ENCODE peak calls at places on chromosomes 12 and 14, in four cellular contexts. A is GM12878, X is HL-60, V is K562. P is an unnamed sample.

GRCh38 chr12:4849024-4849594 is 60.6 kb upstream of the KCNA1 start:
- DNase-seq in A (no peak), V (peak; percentile 31), X (no peak), P (no peak)

GRCh38 chr12:32400866-32401265 is 1.5 kb downstream of the FGD4 start:
- DNase-seq in V (no peak), A (no peak), X (no peak), P (no peak)

GRCh38 chr14:47102472-47102871 is 450.9 kb upstream of the RPL10L start:
- DNase-seq in A (no peak), X (no peak), V (no peak), P (no peak)

GRCh38 chr14:93200553-93200952 is 6.3 kb downstream of the GON7 start:
- DNase-seq in X (no peak), A (no peak), V (no peak), P (no peak)

GRCh38 chr12:40672650-40673319 is 19.5 kb upstream of the CNTN1 start:
- DNase-seq in X (no peak), A (no peak), V (no peak), P (no peak)

GRCh38 chr12:103301642-103302620 is 193.8 kb downstream of the C12orf42 start:
- DNase-seq in V (no peak), A (no peak), X (no peak), P (no peak)

GRCh38 chr14:76947078-76947837 is 81.2 kb downstream of the IRF2BPL start:
- DNase-seq in X (no peak), V (peak; percentile 81), A (peak; percentile 67), P (peak; percentile 85)

GRCh38 chr12:108305520-108305919 is 33.6 kb downstream of the CMKLR1 start:
- DNase-seq in V (peak; percentile 43), X (no peak), A (no peak), P (no peak)

GRCh38 chr12:91332305-91332704 is 149.7 kb upstream of the DCN start:
- DNase-seq in V (no peak), A (no peak), X (no peak), P (no peak)

GRCh38 chr14:105290598-105291356 is 10.0 kb downstream of the BRF1 start:
- DNase-seq in V (no peak), X (peak; percentile 44), A (no peak), P (no peak)

GRCh38 chr14:105287249-105288102 is 13.3 kb downstream of the BRF1 start:
- DNase-seq in V (no peak), A (no peak), X (no peak), P (no peak)

GRCh38 chr14:105294142-105294597 is 6.6 kb downstream of the BRF1 start:
- DNase-seq in X (no peak), V (no peak), A (no peak), P (no peak)

GRCh38 chr14:105292810-105293711 is 7.7 kb downstream of the BRF1 start:
- DNase-seq in V (no peak), X (no peak), A (no peak), P (no peak)
- TF ChIP-seq SPI1 in V (no peak), X (peak; percentile 44), A (no peak), P (no peak)

DNA sequence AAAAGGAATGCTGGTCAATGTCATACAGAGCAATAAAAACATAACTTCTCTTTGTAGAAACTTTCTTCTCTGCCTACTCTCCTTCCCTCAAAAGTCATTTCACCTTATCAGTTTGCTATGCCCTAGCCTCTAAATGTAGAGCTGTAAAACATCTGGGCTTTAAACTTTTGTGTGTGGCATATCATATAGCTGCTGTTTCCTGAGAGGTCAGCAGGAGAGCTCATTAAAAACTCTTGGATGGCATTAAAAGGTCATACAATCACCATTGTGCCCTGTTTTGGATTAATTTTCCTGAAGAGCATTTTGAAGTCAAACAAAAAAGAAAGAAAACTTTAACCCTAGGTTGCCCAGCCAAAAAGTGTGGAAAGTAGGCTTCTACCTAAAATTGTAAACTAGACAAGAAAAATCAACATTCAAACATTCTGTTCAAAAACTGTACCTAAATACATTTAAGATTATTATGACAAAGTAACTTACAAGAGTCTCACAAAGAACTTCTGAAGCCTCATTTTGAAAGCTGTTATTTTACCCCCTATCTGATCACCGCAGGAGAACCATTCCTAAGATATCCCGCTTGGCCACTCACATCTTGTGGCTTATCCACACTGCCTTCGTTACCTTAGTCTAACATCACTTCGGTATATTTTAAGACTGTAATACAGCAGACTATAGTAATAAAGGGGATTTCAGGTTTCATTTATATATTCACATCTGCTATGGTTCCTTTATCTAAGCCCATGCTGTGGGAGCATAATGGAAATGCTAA is 38.1 kb downstream of the TXNDC16 start:
- DNase-seq in A (no peak), X (no peak), V (peak; percentile 41), P (no peak)
- TF ChIP-seq POLR2AphosphoS5 in A (no peak), X (no peak), V (no peak), P (no peak)

GRCh38 chr12:39236994-39237393 is 205.9 kb downstream of the KIF21A start:
- DNase-seq in V (no peak), X (no peak), A (no peak), P (no peak)

GRCh38 chr12:39239484-39240143 is 203.3 kb downstream of the KIF21A start:
- DNase-seq in A (no peak), X (no peak), V (no peak), P (no peak)

GRCh38 chr12:39240573-39240972 is 202.3 kb downstream of the KIF21A start:
- DNase-seq in V (no peak), X (no peak), A (no peak), P (no peak)

GRCh38 chr12:39240144-39240486 is 202.8 kb downstream of the KIF21A start:
- DNase-seq in X (no peak), V (no peak), A (no peak), P (no peak)

GRCh38 chr12:39235990-39236767 is 206.7 kb downstream of the KIF21A start:
- DNase-seq in X (no peak), V (no peak), A (no peak), P (no peak)
- TF ChIP-seq SPI1 in X (no peak), V (no peak), A (no peak), P (no peak)

GRCh38 chr12:130835436-130835835 is 3.6 kb downstream of the STX2 start:
- DNase-seq in A (no peak), V (no peak), X (no peak), P (no peak)
- TF ChIP-seq POLR2AphosphoS5 in A (no peak), V (no peak), X (no peak), P (no peak)